ENCODE peak calls at places on chromosomes 4 and X, in four cellular contexts. U, S, A and E are unnamed samples.

GRCh38 chrX:144916785-144917184 is 330.5 kb upstream of the SPANXN1 start:
- DNase-seq in U (no peak), S (no peak), A (no peak), E (no peak)

GRCh38 chr4:141425124-141425523 is 204.4 kb downstream of the ZNF330 start:
- DNase-seq in U (no peak), S (peak; percentile 26), A (no peak), E (no peak)

GRCh38 chr4:82706349-82707000 is 92.1 kb downstream of the SCD5 start:
- DNase-seq in U (peak; percentile 35), S (no peak), A (no peak), E (no peak)

GRCh38 chr4:7309636-7310035 is 117.3 kb downstream of the SORCS2 start:
- DNase-seq in U (no peak), S (no peak), A (no peak), E (no peak)

GRCh38 chrX:31545726-31546125 is 473.9 kb upstream of the FTHL17 start:
- DNase-seq in U (no peak), S (no peak), A (no peak), E (no peak)

GRCh38 chr4:109826719-109827118 is 1.1 kb upstream of the RRH start:
- DNase-seq in U (no peak), S (no peak), A (no peak), E (no peak)

GRCh38 chr4:80184791-80185756 is 12.2 kb upstream of the PRDM8 start:
- DNase-seq in U (no peak), S (no peak), A (no peak), E (no peak)

GRCh38 chr4:5142726-5143125 is 91.4 kb downstream of the STK32B start:
- DNase-seq in U (peak; percentile 61), S (peak; percentile 58), A (no peak), E (peak; percentile 56)

GRCh38 chr4:181604546-181604945 is 638.7 kb upstream of the TENM3 start:
- DNase-seq in U (no peak), S (no peak), A (no peak), E (no peak)

GRCh38 chr4:114173968-114174367 is 194.5 kb upstream of the ARSJ start:
- DNase-seq in U (no peak), S (no peak), A (no peak), E (no peak)

GRCh38 chr4:55545133-55545532 is 1.6 kb downstream of the CLOCK start:
- DNase-seq in U (no peak), S (no peak), A (no peak), E (no peak)

GRCh38 chrX:42149786-42150185 is 226.4 kb upstream of the CASK start:
- DNase-seq in U (no peak), S (no peak), A (no peak), E (no peak)

GRCh38 chr4:158823461-158823873 is 54.6 kb downstream of the FNIP2 start:
- DNase-seq in U (no peak), S (no peak), A (no peak), E (no peak)

GRCh38 chrX:111888600-111888999 is 12.6 kb downstream of the TRPC5OS start:
- DNase-seq in U (no peak), S (no peak), A (no peak), E (no peak)

GRCh38 chr4:123616970-123617392 is 220.4 kb downstream of the SPRY1 start:
- DNase-seq in U (peak; percentile 48), S (no peak), A (no peak), E (no peak)

GRCh38 chr4:156778606-156779005 is 193.0 kb downstream of the PDGFC start:
- DNase-seq in U (no peak), S (peak; percentile 32), A (no peak), E (no peak)

GRCh38 chr4:159390648-159391047 is 287.8 kb downstream of the RAPGEF2 start:
- DNase-seq in U (no peak), S (peak; percentile 57), A (no peak), E (no peak)

GRCh38 chrX:119015407-119016242 is 41.2 kb downstream of the LONRF3 start:
- DNase-seq in U (no peak), S (peak; percentile 81), A (peak; percentile 69), E (no peak)

GRCh38 chrX:3420316-3420715 is 73.9 kb upstream of the MXRA5 start:
- DNase-seq in U (no peak), S (no peak), A (no peak), E (no peak)

GRCh38 chrX:78693547-78693946 is 34.4 kb upstream of the RTL3 start:
- DNase-seq in U (no peak), S (no peak), A (no peak), E (no peak)

GRCh38 chr4:80340036-80340435 is 4.5 kb downstream of the CFAP299 start:
- DNase-seq in U (no peak), S (no peak), A (no peak), E (no peak)

GRCh38 chr4:80215449-80216052 is 18.2 kb downstream of the PRDM8 start:
- DNase-seq in U (no peak), S (no peak), A (no peak), E (no peak)

GRCh38 chrX:75156537-75156945 is 458 bp upstream of the ABCB7 start:
- DNase-seq in U (no peak), S (peak; percentile 4), A (no peak), E (no peak)

GRCh38 chr4:28254003-28254402 is 1393.4 kb downstream of the STIM2 start:
- DNase-seq in U (no peak), S (no peak), A (peak; percentile 18), E (no peak)

GRCh38 chr4:121822796-121823504 is 733 bp downstream of the CCNA2 start:
- DNase-seq in U (peak; percentile 30), S (peak; percentile 25), A (no peak), E (no peak)

GRCh38 chrX:93591398-93591797 is 82.0 kb downstream of the NAP1L3 start:
- DNase-seq in U (no peak), S (no peak), A (no peak), E (no peak)

GRCh38 chr4:139416073-139416673 is 37.7 kb upstream of the RAB33B start:
- DNase-seq in U (no peak), S (peak; percentile 51), A (no peak), E (no peak)

GRCh38 chrX:16771483-16772398 is 14.5 kb upstream of the TXLNG start:
- DNase-seq in U (no peak), S (peak; percentile 86), A (no peak), E (no peak)
- H3K4me3 ChIP-seq in U (no peak overlapping the region), S (no peak overlapping the region), A (no peak overlapping the region), E (no peak overlapping the region)

GRCh38 chr4:14130551-14130950 is 503.0 kb upstream of the BOD1L1 start:
- DNase-seq in U (no peak), S (no peak), A (no peak), E (no peak)
- TF ChIP-seq CTCF in U (no peak), S (no peak), A (no peak), E (no peak)

DNA sequence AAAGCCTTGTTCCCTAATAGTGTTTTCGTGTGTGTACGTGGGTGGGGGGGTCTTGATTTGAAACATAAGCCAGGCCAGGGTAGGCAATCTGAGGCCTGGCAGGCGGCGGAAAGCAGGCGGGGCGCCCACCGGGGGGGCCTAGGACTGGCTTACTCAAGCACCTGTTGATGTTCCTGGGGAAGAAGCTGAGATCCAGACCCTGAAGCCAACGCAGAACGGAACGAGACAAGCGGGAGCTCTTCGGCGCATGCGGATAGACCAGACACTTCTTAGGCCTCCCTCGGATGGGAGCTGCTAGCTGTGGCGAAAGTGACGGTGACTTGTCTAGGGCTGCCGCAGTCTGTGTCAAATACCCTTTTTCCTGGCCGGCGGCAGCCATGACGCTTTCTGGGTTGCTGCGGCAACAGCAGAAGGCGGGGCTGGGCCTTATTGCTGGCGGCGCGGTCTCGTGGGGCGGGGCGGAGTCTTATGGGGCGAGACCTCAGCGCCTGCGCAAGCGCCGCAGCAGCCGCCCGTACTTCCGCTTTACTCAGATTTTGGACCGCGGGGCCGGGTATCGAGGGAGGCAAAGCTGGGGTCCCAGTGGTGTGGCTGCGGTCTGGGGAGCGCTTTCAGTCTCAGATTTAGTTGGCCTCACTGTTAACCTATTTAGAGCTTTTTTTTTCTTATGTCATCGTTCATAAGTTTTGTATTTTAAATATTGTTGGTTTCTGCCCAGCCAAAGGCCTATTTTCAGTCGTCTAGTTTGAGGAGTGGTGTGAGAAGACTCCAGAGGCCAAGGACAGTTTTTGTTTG is at the start of gene SPATA4:
- DNase-seq in U (peak; percentile 97), S (peak; percentile 90), A (peak; percentile 97), E (peak; percentile 90)
- TF ChIP-seq POLR2A in U (no peak), S (peak; percentile 46), A (peak; percentile 75), E (no peak)

GRCh38 chrX:124736553-124737240 is 390.3 kb downstream of the SH2D1A start:
- DNase-seq in U (no peak), S (no peak), A (no peak), E (no peak)
- H3K4me3 ChIP-seq in U (no peak overlapping the region), S (no peak overlapping the region), A (no peak overlapping the region), E (no peak overlapping the region)

DNA sequence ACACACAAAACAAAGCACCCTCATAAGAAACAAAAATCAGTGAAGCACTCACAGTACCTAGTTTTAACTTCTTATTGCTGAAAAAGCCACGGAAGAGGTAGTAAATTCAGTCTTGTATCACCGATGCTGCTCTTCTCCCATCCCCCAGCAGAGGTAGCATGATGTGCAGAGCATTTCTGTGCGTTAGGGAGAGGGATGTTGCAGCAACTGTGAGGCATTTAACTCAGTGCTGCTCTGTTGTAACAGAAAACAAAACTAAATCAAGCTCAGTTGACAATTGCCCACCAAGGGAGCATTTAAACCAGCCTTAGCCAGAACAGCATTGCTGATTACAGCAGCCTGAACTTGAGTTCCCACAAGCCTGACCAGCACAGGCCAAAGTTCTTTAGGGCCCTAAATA is 1279.7 kb upstream of the ADGRL3 start:
- DNase-seq in U (no peak), S (no peak), A (no peak), E (no peak)
- TF ChIP-seq CTCF in U (no peak), S (no peak), A (no peak), E (no peak)

DNA sequence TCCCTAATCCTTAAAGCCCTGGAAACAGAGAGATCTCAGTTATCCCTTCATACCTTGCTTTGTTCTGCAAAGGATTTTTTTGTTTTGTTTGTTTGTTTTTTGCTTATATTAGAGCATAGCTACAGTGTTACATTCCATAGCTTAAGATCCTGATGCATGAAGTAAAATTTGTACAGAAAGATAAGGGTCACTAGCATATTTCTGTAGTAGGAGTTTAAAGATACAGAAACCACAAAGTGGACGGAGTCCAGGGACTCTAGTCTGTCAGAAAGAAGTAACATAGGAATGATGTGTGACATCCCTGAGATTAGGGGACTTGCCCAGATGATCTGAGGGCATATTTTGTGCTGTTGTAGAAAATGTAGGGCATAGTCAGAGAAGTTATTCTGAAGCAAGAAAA is 151.9 kb upstream of the PLAC1 start:
- DNase-seq in U (no peak), S (no peak), A (no peak), E (no peak)
- TF ChIP-seq POLR2A in U (no peak), S (no peak), A (no peak), E (no peak)

DNA sequence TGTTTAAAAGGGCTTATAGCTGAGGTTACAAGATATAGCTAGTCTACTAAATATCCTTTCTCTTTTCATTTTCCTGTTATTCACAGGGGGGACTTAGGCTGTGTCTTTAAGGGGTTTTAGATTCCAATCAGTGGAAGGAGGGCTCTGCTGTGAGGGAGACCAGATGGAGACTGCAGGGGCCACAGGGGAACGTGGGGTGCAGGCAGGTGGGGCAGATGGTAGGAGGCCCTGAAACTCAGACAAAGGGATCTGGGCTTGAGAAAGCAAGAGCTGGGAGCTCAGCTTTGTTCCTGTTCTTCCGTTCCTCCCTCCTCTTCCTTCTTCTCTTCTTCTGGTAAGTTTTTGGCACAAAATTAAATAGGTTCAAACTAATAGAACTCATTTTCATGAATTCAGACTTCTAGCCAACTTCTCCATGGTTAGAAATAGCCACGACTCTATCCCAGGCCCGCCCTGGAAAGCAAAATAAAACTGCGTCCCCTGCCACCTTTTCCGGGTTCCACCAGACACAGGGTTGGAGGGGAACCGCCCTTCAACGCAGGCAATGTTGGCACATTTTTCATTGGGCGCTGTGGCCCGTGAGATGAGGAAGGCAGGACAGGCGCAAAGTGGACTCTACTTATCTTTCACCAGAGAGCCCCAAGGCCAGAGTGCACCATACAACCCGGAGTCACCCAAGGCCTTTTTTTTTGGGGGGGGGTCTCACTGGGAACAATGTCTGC is 3.5 kb upstream of the TMSB4X start:
- DNase-seq in U (peak; percentile 20), S (no peak), A (peak; percentile 60), E (no peak)
- H3K4me3 ChIP-seq in U (no peak overlapping the region), S (no peak overlapping the region), A (peak overlapping the region; percentile 90), E (no peak overlapping the region)